ENCODE peak calls at places on chromosome 15, in nine cellular contexts. One of them, this sample, is unnamed.

GRCh38 chr15:101127503-101128076 is 124.3 kb downstream of the CHSY1 start:
- DNase-seq in NB4: peak
- DNase-seq in fibroblast of lung: peak
- DNase-seq in BJ: no peak
- DNase-seq in transverse colon: peak
- DNase-seq in DND-41: peak
- DNase-seq in lower leg skin: peak
- DNase-seq in astrocyte of the spinal cord: peak
- DNase-seq in bronchial epithelial cell: peak
- DNase-seq in this sample: peak

GRCh38 chr15:78170848-78171773 is 21.9 kb downstream of the IDH3A start:
- DNase-seq in fibroblast of lung: no peak
- DNase-seq in astrocyte of the spinal cord: no peak
- DNase-seq in bronchial epithelial cell: no peak
- DNase-seq in NB4: peak
- DNase-seq in lower leg skin: peak
- DNase-seq in transverse colon: no peak
- DNase-seq in DND-41: no peak
- DNase-seq in BJ: no peak
- DNase-seq in this sample: no peak

GRCh38 chr15:60649845-60650548 is 171.1 kb upstream of the ICE2 start:
- DNase-seq in NB4: no peak
- DNase-seq in BJ: no peak
- DNase-seq in DND-41: peak
- DNase-seq in astrocyte of the spinal cord: peak
- DNase-seq in fibroblast of lung: peak
- DNase-seq in bronchial epithelial cell: no peak
- DNase-seq in transverse colon: peak
- DNase-seq in lower leg skin: no peak
- DNase-seq in this sample: no peak

GRCh38 chr15:39165026-39165706 is 415.7 kb upstream of the THBS1 start:
- DNase-seq in NB4: no peak
- DNase-seq in bronchial epithelial cell: no peak
- DNase-seq in BJ: no peak
- DNase-seq in transverse colon: no peak
- DNase-seq in astrocyte of the spinal cord: peak
- DNase-seq in DND-41: no peak
- DNase-seq in lower leg skin: no peak
- DNase-seq in fibroblast of lung: peak
- DNase-seq in this sample: no peak

GRCh38 chr15:83208357-83208661 is 686 bp upstream of the HDGFL3 start:
- DNase-seq in lower leg skin: no peak
- DNase-seq in transverse colon: peak
- DNase-seq in DND-41: no peak
- DNase-seq in astrocyte of the spinal cord: peak
- DNase-seq in NB4: no peak
- DNase-seq in bronchial epithelial cell: no peak
- DNase-seq in BJ: no peak
- DNase-seq in fibroblast of lung: no peak
- DNase-seq in this sample: no peak

GRCh38 chr15:38253448-38253847 is 812 bp downstream of the SPRED1 start:
- DNase-seq in astrocyte of the spinal cord: peak
- DNase-seq in BJ: no peak
- DNase-seq in transverse colon: peak
- DNase-seq in DND-41: no peak
- DNase-seq in NB4: peak
- DNase-seq in fibroblast of lung: peak
- DNase-seq in lower leg skin: no peak
- DNase-seq in bronchial epithelial cell: peak
- DNase-seq in this sample: peak

GRCh38 chr15:67196222-67196621 is 58.2 kb downstream of the AAGAB start:
- DNase-seq in DND-41: no peak
- DNase-seq in lower leg skin: no peak
- DNase-seq in astrocyte of the spinal cord: no peak
- DNase-seq in bronchial epithelial cell: no peak
- DNase-seq in transverse colon: no peak
- DNase-seq in NB4: no peak
- DNase-seq in BJ: no peak
- DNase-seq in fibroblast of lung: no peak
- DNase-seq in this sample: no peak

GRCh38 chr15:58752716-58753115 is 3.2 kb upstream of the ADAM10 start:
- DNase-seq in bronchial epithelial cell: no peak
- DNase-seq in NB4: no peak
- DNase-seq in lower leg skin: no peak
- DNase-seq in DND-41: no peak
- DNase-seq in astrocyte of the spinal cord: no peak
- DNase-seq in fibroblast of lung: no peak
- DNase-seq in BJ: no peak
- DNase-seq in transverse colon: no peak
- DNase-seq in this sample: no peak

GRCh38 chr15:27237319-27237939 is 266.4 kb downstream of the GABRG3 start:
- DNase-seq in transverse colon: no peak
- DNase-seq in bronchial epithelial cell: no peak
- DNase-seq in lower leg skin: peak
- DNase-seq in BJ: no peak
- DNase-seq in NB4: no peak
- DNase-seq in fibroblast of lung: no peak
- DNase-seq in astrocyte of the spinal cord: no peak
- DNase-seq in DND-41: no peak
- DNase-seq in this sample: no peak

GRCh38 chr15:31206386-31207174 is 105.1 kb upstream of the TRPM1 start:
- DNase-seq in DND-41: no peak
- DNase-seq in astrocyte of the spinal cord: no peak
- DNase-seq in BJ: no peak
- DNase-seq in lower leg skin: peak
- DNase-seq in NB4: no peak
- DNase-seq in fibroblast of lung: no peak
- DNase-seq in bronchial epithelial cell: no peak
- DNase-seq in transverse colon: no peak
- DNase-seq in this sample: no peak

GRCh38 chr15:39580630-39581500 is at the start of gene THBS1:
- DNase-seq in transverse colon: peak
- DNase-seq in bronchial epithelial cell: peak
- DNase-seq in BJ: peak
- DNase-seq in DND-41: no peak
- DNase-seq in astrocyte of the spinal cord: peak
- DNase-seq in lower leg skin: peak
- DNase-seq in fibroblast of lung: peak
- DNase-seq in NB4: peak
- DNase-seq in this sample: peak

GRCh38 chr15:72797338-72797689 is 13.8 kb upstream of the ADPGK start:
- DNase-seq in fibroblast of lung: no peak
- DNase-seq in lower leg skin: peak
- DNase-seq in transverse colon: no peak
- DNase-seq in NB4: no peak
- DNase-seq in BJ: no peak
- DNase-seq in bronchial epithelial cell: no peak
- DNase-seq in DND-41: no peak
- DNase-seq in astrocyte of the spinal cord: no peak
- DNase-seq in this sample: no peak

GRCh38 chr15:39578851-39579486 is 1.9 kb upstream of the THBS1 start:
- DNase-seq in fibroblast of lung: no peak
- DNase-seq in bronchial epithelial cell: no peak
- DNase-seq in transverse colon: no peak
- DNase-seq in lower leg skin: no peak
- DNase-seq in astrocyte of the spinal cord: peak
- DNase-seq in NB4: no peak
- DNase-seq in DND-41: no peak
- DNase-seq in BJ: no peak
- DNase-seq in this sample: no peak

GRCh38 chr15:25251700-25252390 is 187.0 kb downstream of the UBE3A start:
- DNase-seq in astrocyte of the spinal cord: no peak
- DNase-seq in bronchial epithelial cell: no peak
- DNase-seq in lower leg skin: peak
- DNase-seq in BJ: no peak
- DNase-seq in NB4: no peak
- DNase-seq in fibroblast of lung: no peak
- DNase-seq in DND-41: no peak
- DNase-seq in transverse colon: peak
- DNase-seq in this sample: no peak

GRCh38 chr15:31465083-31465955 is 138.7 kb downstream of the KLF13 start:
- DNase-seq in fibroblast of lung: no peak
- DNase-seq in transverse colon: peak
- DNase-seq in lower leg skin: peak
- DNase-seq in NB4: no peak
- DNase-seq in astrocyte of the spinal cord: no peak
- DNase-seq in bronchial epithelial cell: peak
- DNase-seq in BJ: no peak
- DNase-seq in DND-41: no peak
- DNase-seq in this sample: peak

GRCh38 chr15:72540606-72541237 is 66.6 kb downstream of the ARIH1 start:
- DNase-seq in BJ: no peak
- DNase-seq in bronchial epithelial cell: no peak
- DNase-seq in fibroblast of lung: no peak
- DNase-seq in transverse colon: no peak
- DNase-seq in NB4: no peak
- DNase-seq in astrocyte of the spinal cord: no peak
- DNase-seq in lower leg skin: no peak
- DNase-seq in DND-41: peak
- DNase-seq in this sample: no peak

DNA sequence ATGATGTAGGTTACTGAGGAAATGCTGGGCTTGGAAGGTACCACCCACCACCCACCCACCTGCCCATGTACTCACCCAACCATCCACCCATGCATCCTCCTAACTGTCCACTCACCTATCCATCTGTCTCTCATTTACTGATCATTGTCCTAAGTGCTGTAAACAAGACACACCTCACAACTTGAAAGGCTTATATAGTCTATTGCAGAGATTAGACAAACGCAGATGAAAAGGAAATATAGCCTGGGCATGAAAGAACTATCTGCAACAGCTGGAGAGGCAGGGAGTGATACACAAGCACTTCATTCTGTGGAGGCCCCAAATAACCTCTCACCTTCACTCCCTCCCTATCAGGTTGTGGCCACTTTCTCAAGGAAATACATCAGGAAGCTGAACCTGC is 54.0 kb downstream of the DAPK2 start:
- DNase-seq in BJ: no peak
- DNase-seq in lower leg skin: no peak
- DNase-seq in bronchial epithelial cell: no peak
- DNase-seq in transverse colon: no peak
- DNase-seq in DND-41: no peak
- DNase-seq in NB4: no peak
- DNase-seq in astrocyte of the spinal cord: no peak
- DNase-seq in fibroblast of lung: no peak
- DNase-seq in this sample: no peak
- H3K4me3 ChIP-seq in BJ: no peak
- H3K4me3 ChIP-seq in lower leg skin: no peak
- H3K4me3 ChIP-seq in bronchial epithelial cell: no peak
- H3K4me3 ChIP-seq in transverse colon: no peak
- H3K4me3 ChIP-seq in DND-41: no peak
- H3K4me3 ChIP-seq in NB4: no peak
- H3K4me3 ChIP-seq in astrocyte of the spinal cord: no peak
- H3K4me3 ChIP-seq in fibroblast of lung: no peak
- H3K4me3 ChIP-seq in this sample: no peak

GRCh38 chr15:99447497-99448371 is 118.0 kb upstream of the MEF2A start:
- DNase-seq in lower leg skin: peak
- DNase-seq in NB4: no peak
- DNase-seq in transverse colon: no peak
- DNase-seq in BJ: no peak
- DNase-seq in fibroblast of lung: no peak
- DNase-seq in astrocyte of the spinal cord: no peak
- DNase-seq in DND-41: peak
- DNase-seq in bronchial epithelial cell: no peak
- DNase-seq in this sample: no peak
- TF ChIP-seq CTCF in lower leg skin: no peak
- TF ChIP-seq CTCF in NB4: no peak
- TF ChIP-seq CTCF in transverse colon: no peak
- TF ChIP-seq CTCF in BJ: no peak
- TF ChIP-seq CTCF in fibroblast of lung: no peak
- TF ChIP-seq CTCF in astrocyte of the spinal cord: no peak
- TF ChIP-seq CTCF in DND-41: no peak
- TF ChIP-seq CTCF in bronchial epithelial cell: no peak
- TF ChIP-seq CTCF in this sample: no peak

DNA sequence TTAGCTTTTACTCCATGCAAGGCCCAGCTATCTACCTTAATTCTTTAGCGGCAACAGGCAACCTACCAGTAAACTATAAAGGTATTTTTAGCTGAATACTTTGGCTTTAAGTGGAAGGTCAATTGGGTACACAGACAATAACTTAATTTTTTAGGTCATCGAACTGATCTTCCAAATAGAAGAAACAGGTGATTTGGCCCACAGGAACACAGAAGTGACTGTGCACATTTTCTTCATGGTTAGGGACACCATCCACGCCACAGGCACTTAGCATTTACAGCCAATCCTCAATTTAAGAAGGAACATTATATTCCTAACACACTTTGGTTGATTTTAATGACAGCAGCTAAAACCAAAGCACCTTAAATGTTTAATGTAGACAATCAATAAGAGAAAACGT is 1.9 kb downstream of the ARPP19 start:
- DNase-seq in NB4: peak
- DNase-seq in BJ: no peak
- DNase-seq in bronchial epithelial cell: no peak
- DNase-seq in astrocyte of the spinal cord: no peak
- DNase-seq in fibroblast of lung: no peak
- DNase-seq in lower leg skin: no peak
- DNase-seq in DND-41: no peak
- DNase-seq in transverse colon: no peak
- DNase-seq in this sample: no peak
- H3K4me3 ChIP-seq in NB4: peak
- H3K4me3 ChIP-seq in BJ: peak
- H3K4me3 ChIP-seq in bronchial epithelial cell: peak
- H3K4me3 ChIP-seq in astrocyte of the spinal cord: peak
- H3K4me3 ChIP-seq in fibroblast of lung: peak
- H3K4me3 ChIP-seq in lower leg skin: no peak
- H3K4me3 ChIP-seq in DND-41: peak
- H3K4me3 ChIP-seq in transverse colon: peak
- H3K4me3 ChIP-seq in this sample: peak

GRCh38 chr15:65829150-65829764 is 37.2 kb upstream of the DENND4A start:
- DNase-seq in DND-41: peak
- DNase-seq in BJ: no peak
- DNase-seq in lower leg skin: peak
- DNase-seq in fibroblast of lung: peak
- DNase-seq in NB4: peak
- DNase-seq in bronchial epithelial cell: peak
- DNase-seq in transverse colon: no peak
- DNase-seq in astrocyte of the spinal cord: peak
- DNase-seq in this sample: peak

GRCh38 chr15:65835452-65835851 is 33.8 kb upstream of the RAB11A start:
- DNase-seq in BJ: no peak
- DNase-seq in lower leg skin: no peak
- DNase-seq in NB4: no peak
- DNase-seq in transverse colon: no peak
- DNase-seq in astrocyte of the spinal cord: no peak
- DNase-seq in fibroblast of lung: no peak
- DNase-seq in DND-41: no peak
- DNase-seq in bronchial epithelial cell: no peak
- DNase-seq in this sample: no peak

GRCh38 chr15:65834603-65835282 is 34.5 kb upstream of the RAB11A start:
- DNase-seq in transverse colon: no peak
- DNase-seq in astrocyte of the spinal cord: no peak
- DNase-seq in lower leg skin: no peak
- DNase-seq in DND-41: no peak
- DNase-seq in NB4: no peak
- DNase-seq in BJ: no peak
- DNase-seq in fibroblast of lung: no peak
- DNase-seq in bronchial epithelial cell: no peak
- DNase-seq in this sample: no peak

GRCh38 chr15:65833501-65834220 is 35.6 kb upstream of the RAB11A start:
- DNase-seq in DND-41: peak
- DNase-seq in NB4: no peak
- DNase-seq in astrocyte of the spinal cord: no peak
- DNase-seq in fibroblast of lung: no peak
- DNase-seq in bronchial epithelial cell: no peak
- DNase-seq in transverse colon: peak
- DNase-seq in BJ: no peak
- DNase-seq in lower leg skin: no peak
- DNase-seq in this sample: no peak

GRCh38 chr15:65832549-65833364 is 36.5 kb upstream of the RAB11A start:
- DNase-seq in astrocyte of the spinal cord: peak
- DNase-seq in transverse colon: peak
- DNase-seq in NB4: peak
- DNase-seq in lower leg skin: peak
- DNase-seq in bronchial epithelial cell: peak
- DNase-seq in BJ: peak
- DNase-seq in fibroblast of lung: peak
- DNase-seq in DND-41: peak
- DNase-seq in this sample: peak
- TF ChIP-seq CTCF in astrocyte of the spinal cord: peak
- TF ChIP-seq CTCF in transverse colon: peak
- TF ChIP-seq CTCF in NB4: no peak
- TF ChIP-seq CTCF in lower leg skin: no peak
- TF ChIP-seq CTCF in bronchial epithelial cell: peak
- TF ChIP-seq CTCF in BJ: peak
- TF ChIP-seq CTCF in fibroblast of lung: peak
- TF ChIP-seq CTCF in DND-41: no peak
- TF ChIP-seq CTCF in this sample: peak

This sample was measured in epithelial cell of esophagus.